ENCODE peak calls at places on chromosomes 4 and X, in four cellular contexts. U is iPS-NIHi11; F is amniotic stem cell; Q is CD4-positive, CD25-positive, alpha-beta regulatory T cell. M is an unnamed sample.
A peak's percentile ranks its signal among the peaks of the same experiment; 100 is the strongest.

GRCh38 chr4:149997881-149998421 is 80.3 kb upstream of the DCLK2 start:
- DNase-seq in Q (no peak), F (no peak), U (peak; percentile 19), M (peak; percentile 26)

GRCh38 chr4:88533088-88533790 is 9.7 kb upstream of the PYURF start:
- DNase-seq in Q (no peak), F (no peak), U (no peak), M (no peak)

GRCh38 chr4:103075894-103076776 is at the start of gene SLC9B2:
- DNase-seq in U (peak; percentile 81), F (peak; percentile 25), Q (peak; percentile 39), M (peak; percentile 76)

GRCh38 chrX:136659174-136659573 is 11.2 kb downstream of the CD40LG start:
- DNase-seq in F (no peak), Q (no peak), U (no peak), M (no peak)

GRCh38 chr4:180234730-180235129 is 2008.5 kb upstream of the TENM3 start:
- DNase-seq in Q (no peak), F (no peak), U (peak; percentile 41), M (no peak)

GRCh38 chrX:110449312-110449711 is 90.7 kb downstream of the RTL9 start:
- DNase-seq in F (no peak), U (no peak), Q (no peak), M (no peak)

GRCh38 chrX:107355533-107355932 is 93.9 kb upstream of the FRMPD3 start:
- DNase-seq in Q (no peak), F (no peak), U (peak; percentile 37), M (no peak)

GRCh38 chr4:112448211-112448745 is 67.7 kb downstream of the NEUROG2 start:
- DNase-seq in Q (no peak), U (no peak), F (peak; percentile 4), M (peak; percentile 15)

GRCh38 chrX:115892056-115892708 is 278.4 kb upstream of the AGTR2 start:
- DNase-seq in U (no peak), F (no peak), Q (no peak), M (no peak)

GRCh38 chr4:71595576-71596108 is 188.2 kb downstream of the GC start:
- DNase-seq in Q (no peak), F (no peak), U (no peak), M (no peak)

GRCh38 chr4:6087669-6088068 is 69.4 kb upstream of the C4orf50 start:
- DNase-seq in F (no peak), Q (no peak), U (peak; percentile 63), M (peak; percentile 72)

GRCh38 chr4:182578402-182578801 is 335.2 kb downstream of the TENM3 start:
- DNase-seq in F (peak; percentile 69), U (no peak), Q (no peak), M (no peak)

GRCh38 chr4:156784970-156785369 is 186.6 kb downstream of the PDGFC start:
- DNase-seq in F (no peak), U (no peak), Q (no peak), M (no peak)

GRCh38 chr4:137203601-137204000 is 328.7 kb downstream of the PCDH18 start:
- DNase-seq in Q (no peak), U (no peak), F (no peak), M (no peak)

GRCh38 chrX:20906571-20906970 is 467.6 kb upstream of the CNKSR2 start:
- DNase-seq in U (no peak), Q (no peak), F (no peak), M (no peak)

GRCh38 chr4:14783011-14783877 is 219.0 kb upstream of the CPEB2 start:
- DNase-seq in Q (no peak), U (no peak), F (peak; percentile 16), M (no peak)

GRCh38 chr4:4462970-4463369 is 76.1 kb downstream of the NSG1 start:
- DNase-seq in U (no peak), F (no peak), Q (no peak), M (no peak)

GRCh38 chr4:2596153-2596552 is 59.7 kb downstream of the FAM193A start:
- DNase-seq in U (no peak), F (no peak), Q (no peak), M (no peak)

GRCh38 chr4:609400-610050 is 15.8 kb upstream of the PDE6B start:
- DNase-seq in Q (no peak), F (no peak), U (no peak), M (no peak)

GRCh38 chr4:4651811-4652609 is 110.2 kb upstream of the STX18 start:
- DNase-seq in Q (no peak), U (peak; percentile 43), F (no peak), M (peak; percentile 28)

GRCh38 chr4:186166852-186167512 is 24.4 kb upstream of the CYP4V2 start:
- DNase-seq in Q (no peak), U (no peak), F (no peak), M (no peak)

GRCh38 chrX:7158468-7158990 is 10.6 kb upstream of the PUDP start:
- DNase-seq in U (no peak), Q (no peak), F (no peak), M (no peak)

GRCh38 chr4:52869196-52869595 is 7.1 kb downstream of the RASL11B start:
- DNase-seq in Q (no peak), F (no peak), U (no peak), M (no peak)

GRCh38 chr4:29320947-29321583 is 1399.1 kb upstream of the PCDH7 start:
- DNase-seq in U (no peak), F (no peak), Q (no peak), M (no peak)

GRCh38 chr4:85520765-85521749 is 46.1 kb downstream of the ARHGAP24 start:
- DNase-seq in F (no peak), U (no peak), Q (no peak), M (no peak)

GRCh38 chrX:19388741-19389140 is 45.0 kb downstream of the PDHA1 start:
- DNase-seq in Q (no peak), U (no peak), F (no peak), M (no peak)

GRCh38 chrX:150547511-150548115 is 20.8 kb upstream of the MTM1 start:
- DNase-seq in Q (no peak), F (no peak), U (peak; percentile 73), M (peak; percentile 85)

GRCh38 chr4:6724461-6725111 is 8.6 kb downstream of the BLOC1S4 start:
- DNase-seq in U (no peak), F (no peak), Q (no peak), M (peak; percentile 70)

GRCh38 chr4:1717129-1718094 is 3.7 kb downstream of the TMEM129 start:
- DNase-seq in Q (no peak), F (no peak), U (no peak), M (no peak)

GRCh38 chr4:155809835-155810234 is 51.0 kb downstream of the GUCY1B1 start:
- DNase-seq in F (peak; percentile 43), Q (no peak), U (peak; percentile 66), M (no peak)

M was measured in testis.